ENCODE peak calls at places on chromosomes 5 and 9, in four cellular contexts. One of them, this sample, is unnamed.

GRCh38 chr9:84538879-84539278 is 130.7 kb upstream of the NTRK2 start:
- DNase-seq in psoas muscle: no peak
- DNase-seq in A549: no peak
- DNase-seq in ovary: no peak
- DNase-seq in this sample: no peak

GRCh38 chr9:122029898-122030297 is 63.2 kb downstream of the TTLL11 start:
- DNase-seq in psoas muscle: no peak
- DNase-seq in ovary: no peak
- DNase-seq in A549: peak
- DNase-seq in this sample: no peak

GRCh38 chr9:70510157-70510770 is 95.8 kb upstream of the KLF9 start:
- DNase-seq in A549: peak
- DNase-seq in ovary: peak
- DNase-seq in psoas muscle: peak
- DNase-seq in this sample: peak

GRCh38 chr5:168404366-168404765 is 81.9 kb upstream of the RARS1 start:
- DNase-seq in ovary: no peak
- DNase-seq in psoas muscle: no peak
- DNase-seq in A549: no peak
- DNase-seq in this sample: no peak

GRCh38 chr9:138040446-138041430 is 163.2 kb downstream of the CACNA1B start:
- DNase-seq in A549: no peak
- DNase-seq in psoas muscle: peak
- DNase-seq in ovary: peak
- DNase-seq in this sample: no peak

GRCh38 chr5:89299998-89300397 is 417.0 kb upstream of the MEF2C start:
- DNase-seq in psoas muscle: no peak
- DNase-seq in A549: no peak
- DNase-seq in ovary: no peak
- DNase-seq in this sample: no peak

GRCh38 chr5:100517301-100517974 is 17.7 kb upstream of the FAM174A start:
- DNase-seq in psoas muscle: no peak
- DNase-seq in A549: no peak
- DNase-seq in ovary: no peak
- DNase-seq in this sample: peak

GRCh38 chr5:157602505-157602904 is 26.9 kb upstream of the ADAM19 start:
- DNase-seq in A549: no peak
- DNase-seq in ovary: no peak
- DNase-seq in psoas muscle: no peak
- DNase-seq in this sample: peak

GRCh38 chr5:168578506-168579205 is 512 bp downstream of the PANK3 start:
- DNase-seq in ovary: no peak
- DNase-seq in psoas muscle: no peak
- DNase-seq in A549: no peak
- DNase-seq in this sample: no peak

DNA sequence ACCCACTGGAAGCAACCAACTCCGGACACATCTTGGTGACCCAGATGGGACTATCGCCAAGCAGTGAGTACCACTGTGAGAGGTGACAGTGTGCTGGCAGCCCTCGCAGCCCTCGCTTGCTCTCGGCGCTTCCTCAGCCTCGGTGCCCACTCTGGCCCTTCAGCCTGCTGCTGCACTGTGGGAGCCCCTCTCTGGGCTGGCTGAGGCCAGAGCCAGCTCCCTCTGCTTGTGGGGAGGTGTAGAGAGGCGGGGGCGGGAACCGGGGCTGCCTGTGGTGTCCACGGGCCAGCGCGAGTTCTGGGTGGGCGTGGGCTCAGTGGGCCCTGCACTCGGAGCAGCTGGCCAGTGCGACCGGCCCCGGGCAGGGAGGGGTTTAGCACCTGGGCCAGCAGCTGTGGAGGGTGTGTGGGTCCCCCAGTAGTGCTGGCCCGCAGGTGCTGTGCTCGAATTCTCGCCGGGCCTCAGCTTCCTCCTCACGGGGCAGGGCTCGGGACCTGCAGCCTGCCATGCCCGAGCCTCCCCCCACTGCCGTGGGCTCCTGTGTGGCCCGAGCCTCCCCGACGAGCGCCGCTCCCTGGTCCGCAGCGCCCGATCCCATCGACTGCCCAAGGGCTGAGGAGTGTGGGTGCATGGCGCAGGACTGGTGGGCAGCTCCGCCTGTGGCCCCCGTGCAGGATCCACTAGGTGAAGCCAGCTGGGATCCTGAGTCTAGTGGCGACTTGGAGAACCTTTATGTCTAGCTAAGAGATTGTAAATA is 78.5 kb upstream of the PLPP1 start:
- DNase-seq in psoas muscle: no peak
- DNase-seq in A549: no peak
- DNase-seq in ovary: no peak
- DNase-seq in this sample: no peak
- H3K4me3 ChIP-seq in psoas muscle: no peak
- H3K4me3 ChIP-seq in A549: no peak
- H3K4me3 ChIP-seq in ovary: no peak
- H3K4me3 ChIP-seq in this sample: no peak

DNA sequence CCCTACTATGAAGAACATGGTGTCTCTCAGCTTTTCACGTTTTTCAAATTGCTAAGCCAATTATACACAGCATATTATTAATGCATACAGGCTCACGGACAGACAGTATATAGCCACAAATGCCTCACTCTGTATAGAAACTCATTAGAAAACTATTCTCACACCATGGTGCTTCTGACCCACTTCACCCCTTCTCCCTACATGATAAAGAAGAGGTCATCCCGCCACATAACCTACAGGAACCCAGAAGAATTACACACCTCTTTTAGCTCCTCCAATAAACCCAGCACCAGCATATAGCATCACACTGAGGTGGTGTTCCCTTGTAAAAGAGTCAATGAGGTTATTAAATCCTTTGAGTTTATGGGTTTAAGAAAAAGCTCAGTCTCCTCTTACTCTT is 5.6 kb downstream of the TLE1 start:
- DNase-seq in A549: no peak
- DNase-seq in psoas muscle: no peak
- DNase-seq in ovary: no peak
- DNase-seq in this sample: no peak
- H3K4me3 ChIP-seq in A549: no peak
- H3K4me3 ChIP-seq in psoas muscle: no peak
- H3K4me3 ChIP-seq in ovary: no peak
- H3K4me3 ChIP-seq in this sample: no peak

GRCh38 chr5:174775071-174775470 is 50.7 kb downstream of the MSX2 start:
- DNase-seq in psoas muscle: no peak
- DNase-seq in A549: no peak
- DNase-seq in ovary: no peak
- DNase-seq in this sample: no peak
- H3K4me3 ChIP-seq in psoas muscle: no peak
- H3K4me3 ChIP-seq in A549: no peak
- H3K4me3 ChIP-seq in ovary: no peak
- H3K4me3 ChIP-seq in this sample: no peak

GRCh38 chr5:112227911-112228631 is 191.0 kb downstream of the EPB41L4A start:
- DNase-seq in ovary: no peak
- DNase-seq in A549: no peak
- DNase-seq in psoas muscle: no peak
- DNase-seq in this sample: no peak
- H3K4me3 ChIP-seq in ovary: no peak
- H3K4me3 ChIP-seq in A549: peak
- H3K4me3 ChIP-seq in psoas muscle: no peak
- H3K4me3 ChIP-seq in this sample: no peak

DNA sequence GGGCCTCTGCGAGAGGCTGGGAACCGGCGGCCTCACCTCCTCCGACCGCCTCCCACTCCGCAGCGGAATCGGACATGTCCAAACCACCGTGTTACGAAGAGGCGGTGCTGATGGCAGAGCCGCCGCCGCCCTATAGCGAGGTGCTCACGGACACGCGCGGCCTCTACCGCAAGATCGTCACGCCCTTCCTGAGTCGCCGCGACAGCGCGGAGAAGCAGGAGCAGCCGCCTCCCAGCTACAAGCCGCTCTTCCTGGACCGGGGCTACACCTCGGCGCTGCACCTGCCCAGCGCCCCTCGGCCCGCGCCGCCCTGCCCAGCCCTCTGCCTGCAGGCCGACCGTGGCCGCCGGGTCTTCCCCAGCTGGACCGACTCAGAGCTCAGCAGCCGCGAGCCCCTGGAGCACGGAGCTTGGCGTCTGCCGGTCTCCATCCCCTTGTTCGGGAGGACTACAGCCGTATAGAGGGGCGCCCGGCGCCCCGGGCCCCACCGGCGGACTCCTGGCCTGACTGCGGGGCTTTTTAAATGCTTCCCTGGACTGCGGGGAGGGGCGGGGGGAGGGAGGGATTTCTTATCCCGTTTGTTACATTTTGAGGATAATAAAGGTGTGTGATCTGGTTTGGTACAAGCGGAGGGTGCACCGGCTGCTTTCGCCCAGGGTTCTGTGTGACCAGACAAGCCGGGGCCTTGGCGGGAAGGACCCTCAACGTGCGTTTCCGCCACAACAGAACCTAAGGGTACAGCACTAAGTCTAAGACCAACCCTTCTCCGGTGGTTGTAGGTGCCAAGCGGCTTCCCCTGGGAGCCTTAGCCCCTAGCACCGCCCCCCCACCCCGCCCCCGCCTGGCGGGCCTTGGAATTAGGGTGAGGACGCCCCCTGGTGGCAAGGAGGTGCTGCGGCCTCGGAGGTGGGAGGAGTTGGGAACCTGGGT is 9.3 kb downstream of the PRR7 start:
- DNase-seq in psoas muscle: peak
- DNase-seq in A549: peak
- DNase-seq in ovary: peak
- DNase-seq in this sample: peak
- H3K4me3 ChIP-seq in psoas muscle: peak
- H3K4me3 ChIP-seq in A549: peak
- H3K4me3 ChIP-seq in ovary: peak
- H3K4me3 ChIP-seq in this sample: peak